ENCODE peak calls at places on chromosomes 3 and 15, in eight cellular contexts. Y is NCI-H1694 treated with DMSO at 0.1 percent for 48 hours; D is CD4-positive, alpha-beta T cell; G is A172; E is fibroblast of the conjunctiva; Z is amniotic stem cell; U is HS-5; J is ELR. Q is an unnamed sample.

GRCh38 chr3:24129549-24129948 is 184.5 kb downstream of the NR1D2 start:
- DNase-seq in Y (no peak), D (no peak), G (no peak), E (no peak), Z (no peak), U (no peak), J (no peak), Q (no peak)

GRCh38 chr3:37465174-37465573 is 290.8 kb upstream of the LRRFIP2 start:
- DNase-seq in Y (no peak), D (no peak), G (no peak), E (no peak), Z (no peak), U (no peak), J (no peak), Q (no peak)

GRCh38 chr3:147680820-147681488 is 271.8 kb downstream of the ZIC1 start:
- DNase-seq in Y (no peak), D (no peak), G (no peak), E (no peak), Z (no peak), U (no peak), J (no peak), Q (no peak)

GRCh38 chr3:126407412-126408044 is 12.8 kb downstream of the CFAP100 start:
- DNase-seq in Y (no peak), D (no peak), G (no peak), E (no peak), Z (no peak), U (no peak), J (no peak), Q (no peak)

GRCh38 chr3:29410660-29411405 is 130.0 kb downstream of the RBMS3 start:
- DNase-seq in Y (peak), D (no peak), G (no peak), E (no peak), Z (no peak), U (no peak), J (no peak), Q (no peak)

GRCh38 chr15:98948941-98949340 is 58.7 kb downstream of the PGPEP1L start:
- DNase-seq in Y (no peak), D (no peak), G (no peak), E (no peak), Z (no peak), U (no peak), J (no peak), Q (no peak)

GRCh38 chr15:52994290-52994689 is 204.2 kb upstream of the ONECUT1 start:
- DNase-seq in Y (no peak), D (no peak), G (no peak), E (no peak), Z (no peak), U (no peak), J (no peak), Q (no peak)

GRCh38 chr3:189683576-189684255 is 52.5 kb downstream of the TP63 start:
- DNase-seq in Y (no peak), D (no peak), G (no peak), E (no peak), Z (no peak), U (no peak), J (no peak), Q (no peak)

GRCh38 chr3:65829228-65829627 is 209.5 kb downstream of the MAGI1 start:
- DNase-seq in Y (no peak), D (no peak), G (no peak), E (no peak), Z (no peak), U (no peak), J (peak), Q (no peak)

GRCh38 chr15:90086868-90087268 is 15.4 kb downstream of the IDH2 start:
- DNase-seq in Y (no peak), D (peak), G (peak), E (no peak), Z (no peak), U (no peak), J (peak), Q (no peak)

GRCh38 chr15:34161329-34161953 is 48.5 kb downstream of the KATNBL1 start:
- DNase-seq in Y (no peak), D (no peak), G (peak), E (no peak), Z (no peak), U (no peak), J (peak), Q (no peak)

GRCh38 chr3:57787867-57788623 is 31.9 kb downstream of the SLMAP start:
- DNase-seq in Y (no peak), D (no peak), G (peak), E (no peak), Z (no peak), U (no peak), J (no peak), Q (no peak)

GRCh38 chr3:155086041-155086440 is 5.9 kb downstream of the MME start:
- DNase-seq in Y (no peak), D (no peak), G (no peak), E (no peak), Z (no peak), U (no peak), J (no peak), Q (no peak)

GRCh38 chr3:29486087-29486486 is 205.2 kb downstream of the RBMS3 start:
- DNase-seq in Y (no peak), D (no peak), G (no peak), E (peak), Z (no peak), U (no peak), J (peak), Q (peak)

GRCh38 chr15:68431792-68432401 is at the start of gene ITGA11:
- DNase-seq in Y (no peak), D (no peak), G (peak), E (no peak), Z (peak), U (no peak), J (peak), Q (no peak)

GRCh38 chr3:155876037-155876436 is 5.6 kb downstream of the GMPS start:
- DNase-seq in Y (no peak), D (no peak), G (no peak), E (no peak), Z (no peak), U (no peak), J (no peak), Q (no peak)

GRCh38 chr3:75192065-75192658 is 472.0 kb upstream of the FRG2C start:
- DNase-seq in Y (peak), D (peak), G (peak), E (no peak), Z (peak), U (no peak), J (peak), Q (peak)

GRCh38 chr3:122893754-122894668 is 99.1 kb downstream of the SLC49A4 start:
- DNase-seq in Y (no peak), D (no peak), G (no peak), E (no peak), Z (no peak), U (no peak), J (peak), Q (peak)

GRCh38 chr3:126472277-126473006 is 3.2 kb downstream of the ZXDC start:
- DNase-seq in Y (no peak), D (no peak), G (peak), E (peak), Z (peak), U (peak), J (peak), Q (peak)

GRCh38 chr3:113953677-113954076 is 5.9 kb downstream of the ZDHHC23 start:
- DNase-seq in Y (no peak), D (no peak), G (no peak), E (no peak), Z (no peak), U (no peak), J (no peak), Q (no peak)

GRCh38 chr3:173938159-173938558 is 540.6 kb downstream of the NLGN1 start:
- DNase-seq in Y (no peak), D (no peak), G (peak), E (peak), Z (peak), U (no peak), J (peak), Q (peak)